ENCODE peak calls at places on chromosomes 3 and 15, in eight cellular contexts. A is upper lobe of right lung, P is fibroblast of lung, R is hepatocyte, Z is cardiac muscle cell, T is esophagus squamous epithelium, S is ovary, H is body of pancreas. N is an unnamed sample.

GRCh38 chr3:97228966-97229365 is 414.6 kb downstream of the EPHA6 start:
- DNase-seq in A (no peak), P (no peak), R (no peak), Z (no peak), T (no peak), S (no peak), H (no peak), N (no peak)

GRCh38 chr15:87477759-87478687 is 778.5 kb downstream of the NTRK3 start:
- DNase-seq in A (no peak), P (peak), R (peak), Z (peak), T (no peak), S (no peak), H (peak), N (peak)

GRCh38 chr3:127253491-127253890 is 34.4 kb downstream of the PRR20G start:
- DNase-seq in A (no peak), P (no peak), R (no peak), Z (no peak), T (no peak), S (no peak), H (no peak), N (no peak)

GRCh38 chr3:158508481-158508880 is 62.5 kb upstream of the MLF1 start:
- DNase-seq in A (no peak), P (peak), R (no peak), Z (no peak), T (no peak), S (no peak), H (no peak), N (no peak)

GRCh38 chr3:67655364-67656121 is 1.1 kb upstream of the SUCLG2 start:
- DNase-seq in A (peak), P (no peak), R (no peak), Z (no peak), T (no peak), S (peak), H (peak), N (no peak)

GRCh38 chr3:80051602-80051962 is 283.8 kb upstream of the ROBO1 start:
- DNase-seq in A (no peak), P (no peak), R (no peak), Z (no peak), T (no peak), S (no peak), H (no peak), N (no peak)

GRCh38 chr15:99902248-99902647 is 169.0 kb upstream of the LYSMD4 start:
- DNase-seq in A (no peak), P (no peak), R (no peak), Z (no peak), T (no peak), S (no peak), H (no peak), N (no peak)

GRCh38 chr3:137514853-137515252 is 249.3 kb upstream of the SOX14 start:
- DNase-seq in A (no peak), P (no peak), R (no peak), Z (no peak), T (no peak), S (no peak), H (no peak), N (no peak)

GRCh38 chr3:113117511-113118302 is 93.7 kb upstream of the BOC start:
- DNase-seq in A (no peak), P (peak), R (peak), Z (no peak), T (no peak), S (no peak), H (no peak), N (peak)

GRCh38 chr3:5677560-5677959 is 490.1 kb downstream of the EDEM1 start:
- DNase-seq in A (no peak), P (no peak), R (no peak), Z (no peak), T (no peak), S (no peak), H (no peak), N (no peak)

GRCh38 chr3:184679056-184679502 is 32.8 kb downstream of the MAGEF1 start:
- DNase-seq in A (no peak), P (no peak), R (peak), Z (peak), T (no peak), S (peak), H (no peak), N (no peak)

GRCh38 chr3:182725372-182726251 is 67.7 kb upstream of the ATP11B start:
- DNase-seq in A (no peak), P (peak), R (peak), Z (no peak), T (no peak), S (no peak), H (no peak), N (no peak)

GRCh38 chr3:123909785-123910184 is 25.7 kb upstream of the MYLK start:
- DNase-seq in A (no peak), P (no peak), R (no peak), Z (no peak), T (no peak), S (no peak), H (no peak), N (no peak)

DNA sequence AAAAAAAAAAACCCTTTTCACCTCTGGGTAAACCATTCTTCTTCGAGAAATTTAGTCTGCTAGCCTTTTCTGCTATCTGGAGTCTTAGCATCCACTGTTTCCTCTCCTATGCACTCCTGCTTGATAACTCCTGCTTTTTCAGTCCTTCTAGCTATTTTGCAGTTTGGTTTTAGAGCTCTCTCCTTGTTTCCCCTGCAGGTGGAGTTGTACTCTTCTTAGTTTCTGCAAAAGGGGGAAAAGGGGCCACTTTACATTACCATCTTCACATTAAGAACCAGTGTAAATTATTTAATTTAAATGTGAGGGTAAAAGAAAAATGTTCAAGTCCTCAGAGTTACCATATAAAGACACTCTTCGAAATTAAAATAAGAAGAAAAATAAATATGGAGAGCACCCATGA is 23.6 kb upstream of the MYLK start:
- DNase-seq in A (no peak), P (no peak), R (no peak), Z (no peak), T (no peak), S (no peak), H (no peak), N (no peak)
- TF ChIP-seq CTCF in A (no peak), P (no peak), R (no peak), Z (no peak), T (no peak), S (no peak), H (no peak), N (no peak)

GRCh38 chr15:48221261-48221660 is 15.2 kb downstream of the SLC12A1 start:
- DNase-seq in A (no peak), P (no peak), R (no peak), Z (no peak), T (no peak), S (no peak), H (no peak), N (no peak)
- H3K27ac ChIP-seq in A (no peak), P (no peak), R (no peak), Z (no peak), T (no peak), S (no peak), H (no peak), N (no peak)

GRCh38 chr3:35944915-35945710 is 305.8 kb downstream of the ARPP21 start:
- DNase-seq in A (no peak), P (peak), R (peak), Z (no peak), T (no peak), S (no peak), H (no peak), N (peak)

GRCh38 chr3:35950045-35950444 is 310.7 kb downstream of the ARPP21 start:
- DNase-seq in A (no peak), P (no peak), R (no peak), Z (no peak), T (no peak), S (no peak), H (no peak), N (no peak)

GRCh38 chr3:35946857-35947514 is 307.7 kb downstream of the ARPP21 start:
- DNase-seq in A (no peak), P (no peak), R (peak), Z (no peak), T (no peak), S (no peak), H (no peak), N (no peak)

GRCh38 chr3:35946121-35946856 is 307.0 kb downstream of the ARPP21 start:
- DNase-seq in A (no peak), P (peak), R (peak), Z (peak), T (no peak), S (no peak), H (no peak), N (no peak)
- TF ChIP-seq CTCF in A (peak), P (no peak), R (peak), Z (peak), T (no peak), S (no peak), H (peak), N (no peak)

DNA sequence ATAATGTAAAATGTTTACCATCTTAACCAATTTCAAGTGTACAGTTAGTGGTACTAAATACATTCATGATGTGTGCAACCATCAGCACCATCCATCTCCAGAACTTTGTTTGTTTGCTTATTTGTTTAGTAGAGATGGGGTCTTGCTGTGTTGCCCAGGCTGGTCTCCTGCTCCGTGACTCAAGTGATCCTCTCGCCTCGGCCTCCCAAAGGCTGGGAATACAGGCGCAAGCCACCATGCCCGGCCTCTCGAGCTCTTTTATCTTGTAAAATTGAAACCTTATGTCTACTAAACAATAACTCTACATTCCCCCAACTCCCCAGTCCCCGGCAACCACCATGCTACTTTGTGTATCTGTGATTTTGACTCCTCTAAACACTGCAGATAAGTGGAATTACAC is 31.9 kb downstream of the FBXO45 start:
- DNase-seq in A (no peak), P (no peak), R (no peak), Z (no peak), T (no peak), S (no peak), H (no peak), N (no peak)
- H3K27ac ChIP-seq in A (no peak), P (no peak), R (no peak), Z (no peak), T (no peak), S (no peak), H (no peak), N (no peak)

GRCh38 chr3:168044049-168044448 is 51.7 kb downstream of the GOLIM4 start:
- DNase-seq in A (no peak), P (no peak), R (no peak), Z (no peak), T (no peak), S (no peak), H (no peak), N (no peak)

GRCh38 chr3:168036654-168037419 is 58.9 kb downstream of the GOLIM4 start:
- DNase-seq in A (no peak), P (no peak), R (no peak), Z (no peak), T (no peak), S (no peak), H (peak), N (no peak)

DNA sequence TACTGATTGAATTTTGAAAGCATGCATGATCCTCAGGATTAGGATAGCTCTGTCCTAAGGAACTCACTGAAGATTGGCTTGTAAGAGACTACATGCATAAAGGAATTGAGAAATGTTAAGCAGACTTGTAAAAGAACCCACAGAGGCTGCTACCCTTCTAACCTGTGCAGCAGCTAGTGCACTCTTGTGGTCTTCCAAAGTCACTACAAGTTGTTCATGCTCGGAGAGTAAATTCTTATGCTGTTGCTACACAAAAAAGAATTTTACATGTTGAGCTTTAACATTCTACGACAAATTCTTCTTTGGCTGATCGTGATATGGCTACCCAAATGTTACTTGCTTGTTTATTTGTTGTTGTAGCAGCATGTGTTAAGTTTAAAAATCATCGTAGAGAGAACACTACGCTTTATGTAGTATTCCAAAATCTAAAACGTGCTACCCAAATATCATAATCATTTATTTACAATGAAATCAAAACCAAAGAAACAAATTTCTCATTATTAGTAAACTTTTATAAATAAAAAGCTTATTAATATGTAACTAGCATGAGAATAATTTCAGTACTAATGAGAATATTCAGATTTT is 55.0 kb downstream of the GOLIM4 start:
- DNase-seq in A (no peak), P (peak), R (peak), Z (peak), T (no peak), S (no peak), H (no peak), N (peak)
- TF ChIP-seq CTCF in A (peak), P (peak), R (peak), Z (peak), T (peak), S (no peak), H (peak), N (peak)

GRCh38 chr15:40964006-40964405 is 10.7 kb downstream of the CHAC1 start:
- DNase-seq in A (peak), P (no peak), R (no peak), Z (no peak), T (no peak), S (no peak), H (peak), N (no peak)

GRCh38 chr15:40960926-40961325 is 7.7 kb downstream of the CHAC1 start:
- DNase-seq in A (peak), P (no peak), R (no peak), Z (no peak), T (no peak), S (no peak), H (no peak), N (no peak)

GRCh38 chr15:40968290-40969085 is 15.2 kb downstream of the CHAC1 start:
- DNase-seq in A (no peak), P (no peak), R (no peak), Z (no peak), T (no peak), S (no peak), H (no peak), N (no peak)

GRCh38 chr15:40963201-40963600 is 9.9 kb downstream of the CHAC1 start:
- DNase-seq in A (no peak), P (no peak), R (no peak), Z (no peak), T (no peak), S (no peak), H (no peak), N (no peak)

DNA sequence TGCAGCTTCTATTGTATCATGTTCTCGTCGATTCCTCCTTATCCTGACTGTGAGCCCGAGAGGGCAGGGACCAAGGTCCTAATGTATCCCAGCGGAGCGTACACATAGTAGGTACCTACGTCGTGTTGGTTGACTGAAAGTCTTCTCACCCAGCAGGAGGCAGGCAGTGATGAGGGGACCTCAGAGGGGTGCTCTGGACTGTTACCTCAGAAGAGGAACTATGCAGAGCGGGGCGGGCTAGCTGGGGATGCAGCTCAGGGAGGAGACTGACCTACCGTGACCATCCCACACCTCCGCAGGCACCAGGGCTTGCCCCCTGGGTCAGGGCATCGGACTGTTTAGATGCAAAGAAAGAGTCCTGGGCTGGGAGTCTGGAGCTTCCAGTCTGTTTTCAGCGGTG is 11.4 kb downstream of the CHAC1 start:
- DNase-seq in A (no peak), P (no peak), R (no peak), Z (no peak), T (no peak), S (no peak), H (no peak), N (no peak)
- H3K27ac ChIP-seq in A (no peak), P (no peak), R (no peak), Z (no peak), T (no peak), S (no peak), H (no peak), N (no peak)